ENCODE peak calls at places on chromosomes 11 and 22, in seven cellular contexts. N is SJSA1; L is right atrium auricular region; Y is PC-3; O is heart right ventricle; F is naive thymus-derived CD4-positive, alpha-beta T cell; Q is cardiac muscle cell. T is an unnamed sample. For H3K27me3 and H3K36me3, the result is how much of the 10 kb centered on the place peaks cover.

GRCh38 chr11:18699848-18700261 is 1.3 kb downstream of the TMEM86A start:
- DNase-seq in N (no peak), L (no peak), Y (no peak), O (peak), F (no peak), Q (no peak), T (no peak)

GRCh38 chr22:47294571-47294970 is 532.1 kb downstream of the TBC1D22A start:
- DNase-seq in N (no peak), L (no peak), Y (no peak), O (no peak), F (no peak), Q (no peak), T (no peak)

GRCh38 chr11:102416974-102417373 is 35.6 kb downstream of the TMEM123 start:
- DNase-seq in N (no peak), L (no peak), Y (no peak), O (no peak), F (peak), Q (no peak), T (no peak)

GRCh38 chr11:93196816-93197382 is 892 bp downstream of the SLC36A4 start:
- DNase-seq in N (peak), L (no peak), Y (peak), O (no peak), F (no peak), Q (no peak), T (no peak)

GRCh38 chr11:8097926-8098325 is 16.9 kb downstream of the TUB start:
- DNase-seq in N (no peak), L (no peak), Y (no peak), O (no peak), F (no peak), Q (no peak), T (no peak)

GRCh38 chr11:133104014-133104753 is 428.1 kb downstream of the OPCML start:
- DNase-seq in N (no peak), L (no peak), Y (no peak), O (no peak), F (no peak), Q (peak), T (no peak)

GRCh38 chr11:1448166-1448825 is 38.3 kb downstream of the MOB2 start:
- DNase-seq in N (no peak), L (no peak), Y (no peak), O (no peak), F (no peak), Q (no peak), T (no peak)

GRCh38 chr11:13923182-13923581 is 39.3 kb upstream of the SPON1 start:
- DNase-seq in N (no peak), L (no peak), Y (peak), O (no peak), F (no peak), Q (no peak), T (no peak)

GRCh38 chr11:21514298-21514697 is 678.6 kb upstream of the ANO5 start:
- DNase-seq in N (no peak), L (no peak), Y (peak), O (no peak), F (no peak), Q (peak), T (peak)

GRCh38 chr11:130431806-130432205 is 3.4 kb upstream of the ADAMTS8 start:
- DNase-seq in N (no peak), L (no peak), Y (peak), O (no peak), F (no peak), Q (no peak), T (no peak)

GRCh38 chr11:108324587-108324986 is 101.7 kb downstream of the ATM start:
- DNase-seq in N (no peak), L (no peak), Y (peak), O (no peak), F (no peak), Q (no peak), T (peak)

GRCh38 chr11:132864811-132865576 is 667.3 kb downstream of the OPCML start:
- DNase-seq in N (no peak), L (no peak), Y (no peak), O (no peak), F (no peak), Q (no peak), T (no peak)

GRCh38 chr11:36394056-36394455 is 98.0 kb downstream of the PRR5L start:
- DNase-seq in N (no peak), L (no peak), Y (no peak), O (no peak), F (no peak), Q (no peak), T (no peak)

GRCh38 chr11:64000740-64001514 is 14.7 kb downstream of the OTUB1 start:
- DNase-seq in N (no peak), L (no peak), Y (no peak), O (no peak), F (no peak), Q (no peak), T (no peak)
- H3K4me3 ChIP-seq in N (no peak), L (peak), Y (peak), O (peak), F (no peak), Q (no peak), T (no peak)

GRCh38 chr22:23534201-23534850 is 45.8 kb downstream of the IGLL1 start:
- DNase-seq in N (no peak), L (no peak), Y (no peak), O (no peak), F (no peak), Q (no peak), T (no peak)
- H3K27me3 ChIP-seq in N (under half), L (under half), Y (under half), O (under half), F (under half), Q (under half), T (under half)

GRCh38 chr11:66222358-66223149 is 45.9 kb upstream of the RAB1B start:
- DNase-seq in N (peak), L (peak), Y (peak), O (peak), F (peak), Q (peak), T (peak)
- H3K36me3 ChIP-seq in N (half or more), L (under half), Y (under half), O (under half), F (half or more), Q (under half), T (under half)

GRCh38 chr11:34104680-34105078 is 750 bp upstream of the NAT10 start:
- DNase-seq in N (no peak), L (no peak), Y (peak), O (no peak), F (no peak), Q (no peak), T (no peak)
- H3K4me3 ChIP-seq in N (peak), L (peak), Y (peak), O (peak), F (peak), Q (peak), T (peak)

DNA sequence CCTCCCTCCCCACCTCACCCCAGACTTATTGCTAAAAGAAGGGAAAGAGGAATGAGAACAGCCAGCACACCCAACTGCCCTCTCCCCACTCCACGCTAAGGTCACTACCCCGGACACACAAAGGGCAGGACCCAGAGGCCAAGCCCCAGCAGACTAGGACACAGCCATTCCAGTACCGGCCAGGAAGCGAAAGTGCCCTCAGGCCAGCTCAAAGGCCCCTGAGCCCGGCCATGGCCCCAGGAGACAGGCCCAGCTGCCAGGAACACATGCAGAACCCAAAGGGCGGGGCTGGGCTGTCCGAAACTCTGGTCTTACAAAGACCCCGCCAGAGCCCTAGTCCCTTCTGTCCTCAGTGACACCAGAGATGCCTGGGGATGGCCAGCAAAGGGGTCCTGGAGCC is 5.5 kb downstream of the RCOR2 start:
- DNase-seq in N (no peak), L (no peak), Y (no peak), O (no peak), F (no peak), Q (no peak), T (no peak)
- H3K27me3 ChIP-seq in N (under half), L (under half), Y (under half), O (under half), F (under half), Q (under half), T (under half)

GRCh38 chr11:71470956-71471355 is 18.0 kb downstream of the NADSYN1 start:
- DNase-seq in N (no peak), L (no peak), Y (no peak), O (no peak), F (no peak), Q (no peak), T (no peak)
- H3K36me3 ChIP-seq in N (under half), L (under half), Y (under half), O (under half), F (half or more), Q (under half), T (under half)

GRCh38 chr11:15714641-15715399 is 600.1 kb downstream of the INSC start:
- DNase-seq in N (peak), L (no peak), Y (no peak), O (no peak), F (no peak), Q (no peak), T (no peak)

GRCh38 chr11:15707971-15708370 is 593.2 kb downstream of the INSC start:
- DNase-seq in N (peak), L (no peak), Y (peak), O (peak), F (no peak), Q (no peak), T (peak)

GRCh38 chr11:15710593-15711260 is 596.0 kb downstream of the INSC start:
- DNase-seq in N (no peak), L (no peak), Y (no peak), O (no peak), F (no peak), Q (no peak), T (no peak)

GRCh38 chr11:15707194-15707593 is 592.5 kb downstream of the INSC start:
- DNase-seq in N (no peak), L (no peak), Y (no peak), O (no peak), F (no peak), Q (no peak), T (no peak)

DNA sequence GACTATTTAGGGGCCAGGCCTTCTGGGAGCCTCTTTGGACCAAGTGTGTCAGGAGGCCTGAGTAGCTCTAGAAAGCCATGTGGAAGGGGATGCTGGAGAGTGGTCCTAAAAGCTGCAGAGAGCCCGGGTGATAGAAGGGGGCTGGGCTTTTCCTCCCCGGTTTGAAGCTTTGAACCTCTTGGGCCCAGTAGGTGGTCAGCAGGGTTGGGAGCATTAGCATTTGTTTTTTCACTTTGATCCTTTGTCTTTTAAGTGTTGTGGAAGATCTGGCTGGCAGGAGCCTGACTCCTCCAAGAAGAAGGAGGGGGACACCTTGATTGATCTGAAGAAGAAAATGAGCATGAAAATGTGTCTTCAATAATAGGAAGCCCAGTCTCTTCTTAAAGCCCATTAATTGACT is 596.6 kb downstream of the INSC start:
- DNase-seq in N (no peak), L (no peak), Y (no peak), O (no peak), F (no peak), Q (no peak), T (no peak)
- H3K4me3 ChIP-seq in N (no peak), L (no peak), Y (no peak), O (no peak), F (no peak), Q (no peak), T (no peak)

GRCh38 chr22:50138988-50139387 is 31.5 kb upstream of the PANX2 start:
- DNase-seq in N (no peak), L (no peak), Y (no peak), O (no peak), F (no peak), Q (no peak), T (no peak)
- H3K27me3 ChIP-seq in N (under half), L (under half), Y (under half), O (under half), F (under half), Q (under half), T (under half)

DNA sequence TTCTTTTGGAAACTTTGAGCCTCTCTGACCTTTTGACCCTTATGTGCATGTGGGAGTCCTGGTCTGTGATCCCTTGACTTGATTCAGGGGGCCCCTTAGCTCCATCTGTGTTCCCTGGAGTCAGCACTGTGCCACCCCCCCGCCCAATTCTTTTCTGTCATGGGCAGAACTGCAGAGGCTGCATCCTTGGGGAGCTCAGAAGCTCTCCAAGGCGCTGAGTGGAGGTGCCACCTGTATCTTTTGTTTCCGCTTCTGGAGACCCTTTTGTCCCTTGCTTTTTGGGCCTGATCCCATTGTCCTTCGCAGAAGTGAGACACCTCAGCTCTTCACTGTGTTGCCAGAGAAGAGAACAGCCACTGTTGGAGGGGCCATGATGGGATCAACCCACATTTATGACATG is 2.4 kb upstream of the PACS1 start:
- DNase-seq in N (no peak), L (no peak), Y (no peak), O (no peak), F (no peak), Q (no peak), T (no peak)
- H3K36me3 ChIP-seq in N (half or more), L (half or more), Y (half or more), O (under half), F (half or more), Q (under half), T (half or more)

GRCh38 chr11:75341583-75341982 is 9.9 kb downstream of the ARRB1 start:
- DNase-seq in N (no peak), L (no peak), Y (no peak), O (no peak), F (no peak), Q (no peak), T (no peak)
- H3K4me3 ChIP-seq in N (no peak), L (no peak), Y (no peak), O (no peak), F (no peak), Q (no peak), T (no peak)